ENCODE peak calls at places on chromosomes 3 and 15, in nine cellular contexts. Z is GM12865, S is NCI-H82, D is skeletal muscle cell, R is lung, F is mucosa of descending colon, H is H54, K is AG08396, M is heart right ventricle. N is an unnamed sample.

GRCh38 chr15:64443747-64444621 is 16.4 kb upstream of the ZNF609 start:
- DNase-seq in D (peak; percentile 60), K (peak; percentile 46), M (peak; percentile 6), R (no peak), H (no peak), Z (peak; percentile 83), S (peak; percentile 38), F (no peak), N (no peak)

GRCh38 chr3:31305324-31305723 is 227.4 kb upstream of the STT3B start:
- DNase-seq in S (no peak), D (no peak), F (no peak), M (no peak), K (no peak), Z (no peak), H (no peak), R (no peak), N (no peak)

GRCh38 chr3:56810912-56811544 is 9.3 kb upstream of the ARHGEF3 start:
- DNase-seq in F (no peak), D (no peak), M (no peak), H (no peak), R (no peak), Z (no peak), S (no peak), K (no peak), N (peak; percentile 10)

GRCh38 chr3:181056276-181056675 is 66.7 kb upstream of the DNAJC19 start:
- DNase-seq in K (no peak), Z (no peak), H (no peak), R (no peak), D (no peak), F (no peak), S (no peak), M (no peak), N (no peak)

GRCh38 chr3:55512586-55513343 is 25.7 kb upstream of the WNT5A start:
- DNase-seq in H (no peak), D (no peak), S (no peak), Z (no peak), R (no peak), M (no peak), K (no peak), F (no peak), N (no peak)

GRCh38 chr15:88004379-88004778 is 252.2 kb downstream of the NTRK3 start:
- DNase-seq in R (no peak), H (no peak), F (no peak), Z (no peak), K (no peak), S (no peak), M (no peak), D (no peak), N (no peak)

GRCh38 chr3:16067837-16068471 is 106.5 kb upstream of the GALNT15 start:
- DNase-seq in S (no peak), F (no peak), Z (no peak), M (no peak), R (no peak), D (no peak), H (no peak), K (no peak), N (peak; percentile 34)

GRCh38 chr3:69012111-69012835 is 1.2 kb downstream of the EOGT start:
- DNase-seq in H (no peak), R (peak; percentile 39), F (peak; percentile 13), M (peak; percentile 38), K (peak; percentile 65), S (peak; percentile 51), Z (no peak), D (no peak), N (no peak)

GRCh38 chr3:139935071-139935865 is at the start of gene CLSTN2:
- DNase-seq in S (peak; percentile 87), K (peak; percentile 75), R (no peak), H (no peak), F (peak; percentile 52), D (no peak), Z (peak; percentile 40), M (peak; percentile 64), N (peak; percentile 89)

GRCh38 chr3:131900891-131901290 is 133.9 kb downstream of the CPNE4 start:
- DNase-seq in M (no peak), D (no peak), R (no peak), S (no peak), Z (no peak), K (no peak), H (no peak), F (no peak), N (no peak)

GRCh38 chr15:67109141-67110034 is 44.0 kb downstream of the SMAD3 start:
- DNase-seq in D (peak; percentile 96), R (no peak), H (no peak), M (peak; percentile 57), Z (peak; percentile 86), S (no peak), K (peak; percentile 80), F (peak; percentile 54), N (no peak)

GRCh38 chr15:37872661-37873060 is 61.8 kb upstream of the TMCO5A start:
- DNase-seq in F (no peak), D (peak; percentile 13), R (no peak), S (no peak), K (no peak), H (no peak), M (no peak), Z (no peak), N (no peak)

GRCh38 chr3:49133226-49133951 is 539 bp upstream of the LAMB2 start:
- DNase-seq in R (peak; percentile 86), H (peak; percentile 91), D (peak; percentile 64), F (peak; percentile 89), K (peak; percentile 90), S (peak; percentile 86), Z (no peak), M (peak; percentile 93), N (peak; percentile 77)

GRCh38 chr3:8768364-8769087 is 887 bp downstream of the OXTR start:
- DNase-seq in F (no peak), S (no peak), D (no peak), M (no peak), H (no peak), K (peak; percentile 39), R (no peak), Z (peak; percentile 80), N (no peak)

GRCh38 chr15:56971571-56971970 is 53.1 kb downstream of the TCF12 start:
- DNase-seq in H (no peak), R (no peak), M (no peak), Z (no peak), D (no peak), S (no peak), F (no peak), K (no peak), N (no peak)

GRCh38 chr3:156818890-156819289 is 7.3 kb upstream of the LEKR1 start:
- DNase-seq in Z (no peak), R (no peak), D (no peak), F (no peak), M (no peak), S (peak; percentile 67), K (peak; percentile 69), H (peak; percentile 50), N (no peak)

GRCh38 chr3:166444756-166445155 is 607.5 kb upstream of the BCHE start:
- DNase-seq in H (no peak), D (peak; percentile 4), Z (no peak), R (no peak), M (no peak), K (no peak), S (no peak), F (peak; percentile 7), N (no peak)

GRCh38 chr15:63238796-63239195 is 38.6 kb upstream of the APH1B start:
- DNase-seq in M (no peak), S (peak; percentile 85), D (peak; percentile 85), K (no peak), R (no peak), Z (peak; percentile 81), F (no peak), H (no peak), N (no peak)

GRCh38 chr15:101637038-101637437 is 15.1 kb downstream of the TM2D3 start:
- DNase-seq in F (no peak), D (no peak), K (no peak), H (no peak), R (no peak), M (no peak), S (no peak), Z (no peak), N (no peak)

GRCh38 chr3:196186661-196187573 is 24.3 kb downstream of the ZDHHC19 start:
- DNase-seq in H (no peak), M (no peak), D (no peak), F (no peak), S (peak; percentile 71), Z (peak; percentile 86), R (no peak), K (no peak), N (peak; percentile 94)

GRCh38 chr15:88930579-88930978 is 17.4 kb upstream of the MFGE8 start:
- DNase-seq in K (no peak), F (no peak), D (no peak), R (no peak), H (no peak), S (no peak), M (no peak), Z (no peak), N (no peak)

GRCh38 chr3:191026746-191027145 is 164.3 kb upstream of the GMNC start:
- DNase-seq in S (no peak), H (no peak), K (no peak), R (no peak), Z (no peak), M (no peak), D (no peak), F (no peak), N (no peak)

GRCh38 chr3:25594007-25594502 is 70.7 kb downstream of the TOP2B start:
- DNase-seq in H (no peak), S (peak; percentile 27), D (peak; percentile 51), Z (peak; percentile 45), K (peak; percentile 42), F (peak; percentile 34), R (no peak), M (peak; percentile 27), N (peak; percentile 81)

GRCh38 chr15:49235446-49236207 is 65.6 kb downstream of the GALK2 start:
- DNase-seq in D (peak; percentile 76), R (no peak), K (peak; percentile 49), F (peak; percentile 54), Z (peak; percentile 76), H (no peak), S (peak; percentile 82), M (peak; percentile 46), N (peak; percentile 25)

GRCh38 chr3:2024037-2024436 is 74.6 kb upstream of the CNTN4 start:
- DNase-seq in R (no peak), F (no peak), K (no peak), Z (peak; percentile 6), D (no peak), S (peak; percentile 70), H (no peak), M (no peak), N (no peak)

GRCh38 chr15:60328852-60329443 is 68.8 kb downstream of the ANXA2 start:
- DNase-seq in R (no peak), K (no peak), S (peak; percentile 62), H (no peak), M (no peak), F (peak; percentile 67), Z (peak; percentile 43), D (no peak), N (peak; percentile 44)

GRCh38 chr3:127820221-127820870 is 2.0 kb downstream of the MGLL start:
- DNase-seq in M (no peak), S (peak; percentile 25), F (peak; percentile 39), R (peak; percentile 53), Z (peak; percentile 44), D (no peak), K (peak; percentile 62), H (no peak), N (no peak)

GRCh38 chr3:12070098-12070497 is 65.9 kb downstream of the SYN2 start:
- DNase-seq in R (no peak), K (no peak), Z (no peak), H (no peak), S (no peak), M (no peak), F (no peak), D (no peak), N (no peak)

GRCh38 chr3:168112894-168113293 is 17.2 kb upstream of the GOLIM4 start:
- DNase-seq in D (no peak), F (no peak), M (no peak), H (no peak), S (no peak), R (no peak), Z (no peak), K (no peak), N (no peak)